ENCODE peak calls at places on chromosomes 2 and 18, in seven cellular contexts. J is OCI-LY7; U is fibroblast of lung; Z is lower lobe of right lung; G is mesendoderm; Y is uterus; L is CD8-positive, alpha-beta T cell. R is an unnamed sample.

GRCh38 chr2:235050992-235051351 is 99.2 kb downstream of the SH3BP4 start:
- DNase-seq in Y (peak), Z (peak), J (peak), L (no peak), U (peak), G (peak), R (no peak)

GRCh38 chr2:176109226-176109954 is 2.3 kb downstream of the HOXD11 start:
- DNase-seq in Z (no peak), L (no peak), U (no peak), G (no peak), J (no peak), Y (no peak), R (no peak)

GRCh38 chr2:29990112-29990511 is 68.7 kb upstream of the ALK start:
- DNase-seq in Z (no peak), U (no peak), J (no peak), G (peak), Y (no peak), L (no peak), R (no peak)

GRCh38 chr2:67854103-67854502 is 208.7 kb downstream of the C1D start:
- DNase-seq in J (no peak), Z (no peak), U (no peak), Y (no peak), L (no peak), G (no peak), R (no peak)

GRCh38 chr2:228819701-228820100 is 451.4 kb downstream of the PID1 start:
- DNase-seq in L (no peak), J (no peak), Z (no peak), G (no peak), U (no peak), Y (no peak), R (no peak)

GRCh38 chr2:144747571-144747970 is 227.7 kb upstream of the ZEB2 start:
- DNase-seq in G (peak), U (no peak), J (peak), Z (no peak), Y (no peak), L (no peak), R (no peak)

GRCh38 chr2:3639015-3639630 is 18.9 kb upstream of the ALLC start:
- DNase-seq in L (no peak), J (no peak), U (no peak), Y (no peak), G (no peak), Z (no peak), R (no peak)

GRCh38 chr2:143254108-143254507 is 124.9 kb downstream of the ARHGAP15 start:
- DNase-seq in U (no peak), L (no peak), G (no peak), J (no peak), Z (no peak), Y (no peak), R (peak)

GRCh38 chr2:57760448-57760847 is 286.2 kb upstream of the VRK2 start:
- DNase-seq in L (no peak), Z (no peak), U (no peak), J (no peak), G (no peak), Y (no peak), R (no peak)

GRCh38 chr2:40558772-40559171 is 106.9 kb upstream of the SLC8A1 start:
- DNase-seq in G (no peak), Z (no peak), J (no peak), U (no peak), Y (no peak), L (no peak), R (no peak)

GRCh38 chr2:178112202-178113152 is at the start of gene RBM45:
- DNase-seq in Y (peak), L (peak), J (peak), Z (peak), G (peak), U (peak), R (peak)

DNA sequence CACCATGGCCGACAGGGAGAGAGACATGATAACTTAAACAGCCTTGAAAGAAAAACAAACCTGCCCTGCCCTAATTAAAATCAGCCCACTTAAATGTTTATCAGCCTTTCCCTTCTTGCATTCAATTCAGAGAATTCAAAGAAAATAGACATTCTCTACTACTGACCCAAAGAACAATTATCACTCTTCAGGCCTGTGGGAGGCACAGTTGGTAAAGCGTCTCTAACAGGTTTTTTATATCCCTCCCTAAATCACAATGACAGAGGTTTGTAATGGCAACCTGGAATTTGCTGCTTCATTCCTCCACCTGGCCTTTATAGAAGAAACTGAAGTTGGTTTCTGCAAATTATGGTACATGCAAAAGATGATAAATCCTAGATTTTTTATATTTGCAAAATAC is 1.7 kb downstream of the CDK15 start:
- DNase-seq in G (peak), Y (no peak), L (no peak), J (no peak), Z (no peak), U (no peak), R (no peak)
- H3K4me3 ChIP-seq in G (no peak), Y (no peak), L (no peak), J (no peak), Z (no peak), U (peak), R (no peak)

GRCh38 chr18:27276886-27277285 is 91.8 kb upstream of the CHST9 start:
- DNase-seq in G (peak), Z (no peak), J (no peak), L (no peak), Y (no peak), U (no peak), R (no peak)
- H3K27ac ChIP-seq in G (no peak), Z (no peak), J (no peak), L (no peak), Y (no peak), U (no peak), R (no peak)

GRCh38 chr18:39976771-39977170 is 1978.3 kb upstream of the PIK3C3 start:
- DNase-seq in Y (no peak), U (no peak), L (no peak), G (no peak), J (no peak), Z (no peak), R (no peak)
- H3K4me3 ChIP-seq in Y (no peak), U (no peak), L (no peak), G (no peak), J (no peak), Z (no peak), R (no peak)

DNA sequence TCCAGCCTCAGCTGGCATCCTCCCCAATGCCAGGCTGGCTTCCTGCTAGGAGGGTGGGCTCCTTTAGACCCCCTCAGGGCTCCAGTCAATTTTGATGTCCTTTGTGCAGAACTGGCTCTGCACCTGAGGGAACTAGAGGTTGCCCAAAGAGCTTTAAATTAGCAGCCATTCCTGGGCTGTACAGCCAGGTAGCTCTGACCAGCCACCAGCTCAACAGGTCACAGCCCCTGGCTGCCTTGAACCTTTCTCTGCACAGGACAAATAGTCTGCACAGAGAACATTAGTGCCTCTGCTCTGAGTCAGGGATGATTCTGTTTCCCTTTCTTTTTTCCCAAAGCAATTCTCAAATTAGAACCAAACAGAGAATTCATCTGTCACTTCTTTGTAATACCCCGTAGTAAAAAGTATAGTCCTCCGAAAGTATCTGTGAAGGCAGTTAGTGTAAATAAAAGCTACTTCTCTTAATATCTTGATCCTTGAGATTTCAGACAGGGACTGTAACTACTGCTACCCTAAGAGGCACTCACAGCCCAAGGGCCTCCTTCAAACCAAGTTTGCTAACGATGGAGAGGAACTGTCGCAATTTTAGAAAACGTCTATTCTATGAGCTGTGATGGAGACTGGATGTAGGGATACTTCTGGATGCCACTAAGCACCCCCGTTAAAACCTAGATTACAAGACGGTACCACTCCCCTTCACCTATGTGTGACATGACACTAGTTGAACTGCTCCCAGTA is 3.0 kb downstream of the TTC32 start:
- DNase-seq in J (no peak), Z (no peak), G (no peak), Y (no peak), L (no peak), U (no peak), R (no peak)
- H3K27ac ChIP-seq in J (no peak), Z (no peak), G (no peak), Y (no peak), L (no peak), U (no peak), R (no peak)

GRCh38 chr2:27996156-27996920 is 105.8 kb downstream of the BABAM2 start:
- DNase-seq in Z (no peak), G (no peak), U (no peak), L (no peak), J (no peak), Y (no peak), R (no peak)
- H3K4me3 ChIP-seq in Z (no peak), G (no peak), U (no peak), L (no peak), J (no peak), Y (no peak), R (no peak)

GRCh38 chr2:237884681-237885080 is 25.3 kb downstream of the RAMP1 start:
- DNase-seq in G (no peak), U (no peak), J (no peak), Y (peak), Z (peak), L (no peak), R (no peak)
- H3K27ac ChIP-seq in G (no peak), U (no peak), J (no peak), Y (peak), Z (no peak), L (no peak), R (no peak)

DNA sequence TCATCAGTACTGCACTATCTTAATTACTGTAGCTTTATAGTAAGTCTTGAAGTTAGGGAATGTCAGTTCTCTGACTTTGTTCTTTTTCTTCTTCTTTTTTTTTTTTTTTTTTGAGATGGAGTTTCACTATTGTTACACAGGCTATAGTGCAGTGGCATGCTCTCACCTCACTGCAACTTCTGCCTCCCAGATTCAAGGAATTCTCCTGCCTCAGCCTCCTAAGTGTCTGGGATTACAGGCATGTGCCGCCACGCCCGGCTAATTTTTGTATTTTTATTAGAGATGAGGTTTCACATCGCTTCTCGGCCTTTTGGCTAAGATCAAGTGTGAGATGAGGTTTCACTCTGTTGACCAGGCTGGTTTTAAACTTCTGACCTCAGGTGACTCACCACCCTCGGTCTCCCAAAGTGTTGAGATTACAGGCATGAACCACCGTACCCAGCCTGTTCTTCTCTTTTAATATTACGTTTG is 41.9 kb upstream of the TANC1 start:
- DNase-seq in Z (no peak), L (no peak), J (no peak), Y (no peak), U (peak), G (no peak), R (no peak)
- H3K4me3 ChIP-seq in Z (no peak), L (no peak), J (no peak), Y (no peak), U (peak), G (no peak), R (no peak)

DNA sequence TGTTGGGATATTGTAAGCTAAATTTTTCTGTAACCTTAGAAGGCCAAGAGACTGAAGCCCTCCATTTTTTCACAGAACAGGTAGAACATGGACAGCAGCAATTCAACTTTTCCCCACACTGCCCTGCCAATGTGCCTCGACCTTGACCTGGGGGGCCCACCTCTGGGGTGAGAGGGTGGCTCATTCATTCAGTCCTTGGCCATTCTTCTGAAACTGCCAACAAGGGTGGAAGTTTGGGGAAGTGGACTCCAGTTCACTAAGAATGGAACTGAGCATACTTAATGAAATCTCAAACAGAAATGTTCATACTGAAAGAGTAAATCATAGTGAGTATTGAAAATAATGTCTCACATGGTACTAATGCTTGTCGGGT is 1.1 kb downstream of the EEF1B2 start:
- DNase-seq in G (no peak), Y (no peak), U (no peak), J (peak), Z (no peak), L (no peak), R (no peak)
- H3K27ac ChIP-seq in G (no peak), Y (no peak), U (no peak), J (peak), Z (peak), L (no peak), R (peak)

R was measured in CD4-positive, alpha-beta memory T cell.